ENCODE peak calls at places on chromosomes 5 and 9, in nine cellular contexts. One of them, this sample, is unnamed.

GRCh38 chr5:5886812-5887486 is 464.5 kb downstream of the ICE1 start:
- DNase-seq in heart left ventricle: peak; percentile 25
- DNase-seq in AG04450: no peak
- DNase-seq in CD8-positive, alpha-beta T cell: no peak
- DNase-seq in dorsolateral prefrontal cortex: no peak
- DNase-seq in fibroblast of lung: no peak
- DNase-seq in esophagus squamous epithelium: no peak
- DNase-seq in cardiac muscle cell: peak; percentile 36
- DNase-seq in endodermal cell: peak; percentile 89
- DNase-seq in this sample: peak; percentile 39

GRCh38 chr9:96667363-96667728 is 12.2 kb upstream of the PRXL2C start:
- DNase-seq in heart left ventricle: no peak
- DNase-seq in AG04450: no peak
- DNase-seq in CD8-positive, alpha-beta T cell: no peak
- DNase-seq in dorsolateral prefrontal cortex: no peak
- DNase-seq in fibroblast of lung: no peak
- DNase-seq in esophagus squamous epithelium: no peak
- DNase-seq in cardiac muscle cell: no peak
- DNase-seq in endodermal cell: peak; percentile 53
- DNase-seq in this sample: no peak

GRCh38 chr9:84136119-84136868 is 155.7 kb downstream of the RMI1 start:
- DNase-seq in heart left ventricle: no peak
- DNase-seq in AG04450: no peak
- DNase-seq in CD8-positive, alpha-beta T cell: no peak
- DNase-seq in dorsolateral prefrontal cortex: no peak
- DNase-seq in fibroblast of lung: peak; percentile 39
- DNase-seq in esophagus squamous epithelium: no peak
- DNase-seq in cardiac muscle cell: no peak
- DNase-seq in endodermal cell: no peak
- DNase-seq in this sample: no peak

GRCh38 chr5:53631251-53631650 is 70.8 kb downstream of the NDUFS4 start:
- DNase-seq in heart left ventricle: no peak
- DNase-seq in AG04450: no peak
- DNase-seq in CD8-positive, alpha-beta T cell: no peak
- DNase-seq in dorsolateral prefrontal cortex: no peak
- DNase-seq in fibroblast of lung: no peak
- DNase-seq in esophagus squamous epithelium: no peak
- DNase-seq in cardiac muscle cell: no peak
- DNase-seq in endodermal cell: no peak
- DNase-seq in this sample: no peak

GRCh38 chr9:137423810-137424291 is 658 bp downstream of the NOXA1 start:
- DNase-seq in heart left ventricle: peak; percentile 48
- DNase-seq in AG04450: no peak
- DNase-seq in CD8-positive, alpha-beta T cell: no peak
- DNase-seq in dorsolateral prefrontal cortex: no peak
- DNase-seq in fibroblast of lung: no peak
- DNase-seq in esophagus squamous epithelium: no peak
- DNase-seq in cardiac muscle cell: no peak
- DNase-seq in endodermal cell: no peak
- DNase-seq in this sample: no peak

GRCh38 chr5:31614147-31615030 is 24.5 kb upstream of the PDZD2 start:
- DNase-seq in heart left ventricle: no peak
- DNase-seq in AG04450: no peak
- DNase-seq in CD8-positive, alpha-beta T cell: no peak
- DNase-seq in dorsolateral prefrontal cortex: no peak
- DNase-seq in fibroblast of lung: no peak
- DNase-seq in esophagus squamous epithelium: no peak
- DNase-seq in cardiac muscle cell: no peak
- DNase-seq in endodermal cell: peak; percentile 54
- DNase-seq in this sample: no peak

GRCh38 chr5:7763621-7764072 is 87.3 kb downstream of the CFAP90 start:
- DNase-seq in heart left ventricle: no peak
- DNase-seq in AG04450: no peak
- DNase-seq in CD8-positive, alpha-beta T cell: no peak
- DNase-seq in dorsolateral prefrontal cortex: peak; percentile 46
- DNase-seq in fibroblast of lung: no peak
- DNase-seq in esophagus squamous epithelium: no peak
- DNase-seq in cardiac muscle cell: no peak
- DNase-seq in endodermal cell: no peak
- DNase-seq in this sample: no peak

GRCh38 chr5:20606006-20606405 is 618.0 kb upstream of the CDH18 start:
- DNase-seq in heart left ventricle: no peak
- DNase-seq in AG04450: no peak
- DNase-seq in CD8-positive, alpha-beta T cell: no peak
- DNase-seq in dorsolateral prefrontal cortex: no peak
- DNase-seq in fibroblast of lung: no peak
- DNase-seq in esophagus squamous epithelium: no peak
- DNase-seq in cardiac muscle cell: no peak
- DNase-seq in endodermal cell: no peak
- DNase-seq in this sample: no peak

GRCh38 chr9:7910426-7911015 is 110.9 kb upstream of the DMAC1 start:
- DNase-seq in heart left ventricle: peak; percentile 23
- DNase-seq in AG04450: no peak
- DNase-seq in CD8-positive, alpha-beta T cell: no peak
- DNase-seq in dorsolateral prefrontal cortex: peak; percentile 38
- DNase-seq in fibroblast of lung: no peak
- DNase-seq in esophagus squamous epithelium: no peak
- DNase-seq in cardiac muscle cell: no peak
- DNase-seq in endodermal cell: no peak
- DNase-seq in this sample: no peak

GRCh38 chr9:114078021-114078780 is at the start of gene AMBP:
- DNase-seq in heart left ventricle: no peak
- DNase-seq in AG04450: no peak
- DNase-seq in CD8-positive, alpha-beta T cell: no peak
- DNase-seq in dorsolateral prefrontal cortex: no peak
- DNase-seq in fibroblast of lung: peak; percentile 11
- DNase-seq in esophagus squamous epithelium: no peak
- DNase-seq in cardiac muscle cell: no peak
- DNase-seq in endodermal cell: no peak
- DNase-seq in this sample: no peak

GRCh38 chr5:134252671-134253070 is 26.8 kb upstream of the PPP2CA start:
- DNase-seq in heart left ventricle: no peak
- DNase-seq in AG04450: no peak
- DNase-seq in CD8-positive, alpha-beta T cell: no peak
- DNase-seq in dorsolateral prefrontal cortex: no peak
- DNase-seq in fibroblast of lung: peak; percentile 70
- DNase-seq in esophagus squamous epithelium: no peak
- DNase-seq in cardiac muscle cell: peak; percentile 28
- DNase-seq in endodermal cell: no peak
- DNase-seq in this sample: no peak

GRCh38 chr9:110128664-110129329 is 79.2 kb downstream of the C9orf152 start:
- DNase-seq in heart left ventricle: no peak
- DNase-seq in AG04450: no peak
- DNase-seq in CD8-positive, alpha-beta T cell: no peak
- DNase-seq in dorsolateral prefrontal cortex: no peak
- DNase-seq in fibroblast of lung: no peak
- DNase-seq in esophagus squamous epithelium: no peak
- DNase-seq in cardiac muscle cell: no peak
- DNase-seq in endodermal cell: no peak
- DNase-seq in this sample: no peak

GRCh38 chr9:68730570-68731227 is 25.7 kb downstream of the PIP5K1B start:
- DNase-seq in heart left ventricle: no peak
- DNase-seq in AG04450: no peak
- DNase-seq in CD8-positive, alpha-beta T cell: no peak
- DNase-seq in dorsolateral prefrontal cortex: no peak
- DNase-seq in fibroblast of lung: no peak
- DNase-seq in esophagus squamous epithelium: no peak
- DNase-seq in cardiac muscle cell: no peak
- DNase-seq in endodermal cell: no peak
- DNase-seq in this sample: no peak

GRCh38 chr9:135662758-135663450 is at the start of gene LCN9:
- DNase-seq in heart left ventricle: no peak
- DNase-seq in AG04450: no peak
- DNase-seq in CD8-positive, alpha-beta T cell: no peak
- DNase-seq in dorsolateral prefrontal cortex: no peak
- DNase-seq in fibroblast of lung: no peak
- DNase-seq in esophagus squamous epithelium: no peak
- DNase-seq in cardiac muscle cell: no peak
- DNase-seq in endodermal cell: no peak
- DNase-seq in this sample: no peak

GRCh38 chr5:175689147-175689991 is 31.5 kb downstream of the HRH2 start:
- DNase-seq in heart left ventricle: peak; percentile 63
- DNase-seq in AG04450: no peak
- DNase-seq in CD8-positive, alpha-beta T cell: no peak
- DNase-seq in dorsolateral prefrontal cortex: no peak
- DNase-seq in fibroblast of lung: no peak
- DNase-seq in esophagus squamous epithelium: no peak
- DNase-seq in cardiac muscle cell: no peak
- DNase-seq in endodermal cell: no peak
- DNase-seq in this sample: no peak

GRCh38 chr9:95937131-95937530 is 61.6 kb downstream of the ERCC6L2 start:
- DNase-seq in heart left ventricle: no peak
- DNase-seq in AG04450: no peak
- DNase-seq in CD8-positive, alpha-beta T cell: no peak
- DNase-seq in dorsolateral prefrontal cortex: no peak
- DNase-seq in fibroblast of lung: no peak
- DNase-seq in esophagus squamous epithelium: no peak
- DNase-seq in cardiac muscle cell: no peak
- DNase-seq in endodermal cell: no peak
- DNase-seq in this sample: no peak

GRCh38 chr5:132883261-132883834 is 9.9 kb downstream of the LEAP2 start:
- DNase-seq in heart left ventricle: peak; percentile 44
- DNase-seq in AG04450: peak; percentile 33
- DNase-seq in CD8-positive, alpha-beta T cell: no peak
- DNase-seq in dorsolateral prefrontal cortex: peak; percentile 63
- DNase-seq in fibroblast of lung: peak; percentile 75
- DNase-seq in esophagus squamous epithelium: no peak
- DNase-seq in cardiac muscle cell: peak; percentile 78
- DNase-seq in endodermal cell: peak; percentile 66
- DNase-seq in this sample: no peak

GRCh38 chr9:71552480-71552879 is 215.8 kb downstream of the CEMIP2 start:
- DNase-seq in heart left ventricle: no peak
- DNase-seq in AG04450: no peak
- DNase-seq in CD8-positive, alpha-beta T cell: no peak
- DNase-seq in dorsolateral prefrontal cortex: no peak
- DNase-seq in fibroblast of lung: no peak
- DNase-seq in esophagus squamous epithelium: no peak
- DNase-seq in cardiac muscle cell: peak; percentile 43
- DNase-seq in endodermal cell: peak; percentile 86
- DNase-seq in this sample: no peak

GRCh38 chr9:9341203-9341602 is 1271.6 kb downstream of the PTPRD start:
- DNase-seq in heart left ventricle: no peak
- DNase-seq in AG04450: no peak
- DNase-seq in CD8-positive, alpha-beta T cell: no peak
- DNase-seq in dorsolateral prefrontal cortex: no peak
- DNase-seq in fibroblast of lung: no peak
- DNase-seq in esophagus squamous epithelium: no peak
- DNase-seq in cardiac muscle cell: no peak
- DNase-seq in endodermal cell: no peak
- DNase-seq in this sample: no peak

GRCh38 chr9:97761066-97761598 is 64.0 kb upstream of the XPA start:
- DNase-seq in heart left ventricle: no peak
- DNase-seq in AG04450: no peak
- DNase-seq in CD8-positive, alpha-beta T cell: no peak
- DNase-seq in dorsolateral prefrontal cortex: no peak
- DNase-seq in fibroblast of lung: no peak
- DNase-seq in esophagus squamous epithelium: no peak
- DNase-seq in cardiac muscle cell: no peak
- DNase-seq in endodermal cell: no peak
- DNase-seq in this sample: no peak

DNA sequence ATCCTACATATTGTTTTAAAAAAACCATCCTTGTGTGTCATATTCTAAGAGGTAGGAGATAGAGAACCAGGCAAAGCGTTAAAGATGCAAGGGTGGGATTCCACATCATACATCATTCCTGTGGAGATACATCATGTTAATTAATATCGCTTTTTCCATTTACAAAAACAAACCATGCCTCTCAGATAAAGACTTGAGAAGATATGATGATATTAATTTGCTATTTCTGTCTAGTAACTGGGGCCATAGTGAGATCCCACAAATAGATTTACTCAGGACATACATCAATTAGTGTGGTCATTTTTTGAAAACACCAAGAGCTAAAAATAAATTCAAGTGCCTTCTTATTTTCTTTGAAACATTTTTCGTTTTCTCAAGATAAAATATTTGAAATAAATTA is 165.4 kb upstream of the TARS1 start:
- DNase-seq in heart left ventricle: no peak
- DNase-seq in AG04450: no peak
- DNase-seq in CD8-positive, alpha-beta T cell: no peak
- DNase-seq in dorsolateral prefrontal cortex: no peak
- DNase-seq in fibroblast of lung: no peak
- DNase-seq in esophagus squamous epithelium: no peak
- DNase-seq in cardiac muscle cell: no peak
- DNase-seq in endodermal cell: no peak
- DNase-seq in this sample: no peak
- H3K27me3 ChIP-seq in heart left ventricle: no peaks in the 10 kb centered on the region
- H3K27me3 ChIP-seq in AG04450: no peaks in the 10 kb centered on the region
- H3K27me3 ChIP-seq in CD8-positive, alpha-beta T cell: no peaks in the 10 kb centered on the region
- H3K27me3 ChIP-seq in dorsolateral prefrontal cortex: no peaks in the 10 kb centered on the region
- H3K27me3 ChIP-seq in fibroblast of lung: no peaks in the 10 kb centered on the region
- H3K27me3 ChIP-seq in esophagus squamous epithelium: no peaks in the 10 kb centered on the region
- H3K27me3 ChIP-seq in cardiac muscle cell: no peaks in the 10 kb centered on the region
- H3K27me3 ChIP-seq in endodermal cell: no peaks in the 10 kb centered on the region
- H3K27me3 ChIP-seq in this sample: no peaks in the 10 kb centered on the region

GRCh38 chr9:116015855-116016254 is 137.7 kb upstream of the PAPPA start:
- DNase-seq in heart left ventricle: no peak
- DNase-seq in AG04450: no peak
- DNase-seq in CD8-positive, alpha-beta T cell: no peak
- DNase-seq in dorsolateral prefrontal cortex: no peak
- DNase-seq in fibroblast of lung: no peak
- DNase-seq in esophagus squamous epithelium: no peak
- DNase-seq in cardiac muscle cell: no peak
- DNase-seq in endodermal cell: no peak
- DNase-seq in this sample: no peak
- H3K27ac ChIP-seq in heart left ventricle: no peak overlapping the region
- H3K27ac ChIP-seq in AG04450: no peak overlapping the region
- H3K27ac ChIP-seq in CD8-positive, alpha-beta T cell: no peak overlapping the region
- H3K27ac ChIP-seq in dorsolateral prefrontal cortex: no peak overlapping the region
- H3K27ac ChIP-seq in fibroblast of lung: no peak overlapping the region
- H3K27ac ChIP-seq in esophagus squamous epithelium: no peak overlapping the region
- H3K27ac ChIP-seq in cardiac muscle cell: no peak overlapping the region
- H3K27ac ChIP-seq in endodermal cell: no peak overlapping the region
- H3K27ac ChIP-seq in this sample: no peak overlapping the region

GRCh38 chr5:148523139-148523538 is 131.2 kb downstream of the HTR4 start:
- DNase-seq in heart left ventricle: no peak
- DNase-seq in AG04450: no peak
- DNase-seq in CD8-positive, alpha-beta T cell: no peak
- DNase-seq in dorsolateral prefrontal cortex: no peak
- DNase-seq in fibroblast of lung: no peak
- DNase-seq in esophagus squamous epithelium: no peak
- DNase-seq in cardiac muscle cell: no peak
- DNase-seq in endodermal cell: peak; percentile 63
- DNase-seq in this sample: no peak
- TF ChIP-seq CTCF in heart left ventricle: no peak
- TF ChIP-seq CTCF in AG04450: no peak
- TF ChIP-seq CTCF in CD8-positive, alpha-beta T cell: no peak
- TF ChIP-seq CTCF in dorsolateral prefrontal cortex: no peak
- TF ChIP-seq CTCF in fibroblast of lung: no peak
- TF ChIP-seq CTCF in esophagus squamous epithelium: no peak
- TF ChIP-seq CTCF in cardiac muscle cell: no peak
- TF ChIP-seq CTCF in endodermal cell: peak; percentile 63
- TF ChIP-seq CTCF in this sample: no peak

DNA sequence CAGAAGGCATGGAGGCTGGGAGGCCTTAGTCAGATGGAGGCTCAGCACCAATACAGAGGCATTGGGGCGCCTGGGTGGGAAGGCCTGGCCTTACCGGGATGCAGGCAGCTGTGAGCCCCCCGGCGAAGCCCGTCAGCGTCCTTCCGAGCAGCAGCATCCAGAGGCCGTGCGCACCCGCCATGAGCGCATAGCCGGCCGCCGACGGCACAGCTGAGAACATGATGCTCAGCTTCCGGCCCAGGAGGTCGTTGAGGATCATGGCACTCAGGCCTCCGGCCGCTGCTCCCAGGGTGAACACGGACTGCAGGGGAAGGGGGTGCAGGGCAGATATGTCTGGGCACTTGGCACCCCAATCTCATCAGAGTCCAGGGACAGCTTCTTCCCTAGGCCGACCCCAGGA is 2.0 kb downstream of the SLC2A6 start:
- DNase-seq in heart left ventricle: no peak
- DNase-seq in AG04450: no peak
- DNase-seq in CD8-positive, alpha-beta T cell: no peak
- DNase-seq in dorsolateral prefrontal cortex: no peak
- DNase-seq in fibroblast of lung: no peak
- DNase-seq in esophagus squamous epithelium: no peak
- DNase-seq in cardiac muscle cell: no peak
- DNase-seq in endodermal cell: no peak
- DNase-seq in this sample: no peak
- H3K27me3 ChIP-seq in heart left ventricle: no peaks in the 10 kb centered on the region
- H3K27me3 ChIP-seq in AG04450: peaks cover 5% of the 10 kb centered on the region
- H3K27me3 ChIP-seq in CD8-positive, alpha-beta T cell: no peaks in the 10 kb centered on the region
- H3K27me3 ChIP-seq in dorsolateral prefrontal cortex: no peaks in the 10 kb centered on the region
- H3K27me3 ChIP-seq in fibroblast of lung: no peaks in the 10 kb centered on the region
- H3K27me3 ChIP-seq in esophagus squamous epithelium: no peaks in the 10 kb centered on the region
- H3K27me3 ChIP-seq in cardiac muscle cell: peaks cover 7% of the 10 kb centered on the region
- H3K27me3 ChIP-seq in endodermal cell: peaks cover 9% of the 10 kb centered on the region
- H3K27me3 ChIP-seq in this sample: no peaks in the 10 kb centered on the region

This sample was measured in CD4-positive, alpha-beta T cell.